ENCODE peak calls at places on chromosomes 11 and 22, in five cellular contexts. B, A, K, G and I are unnamed samples. For H3K9me3, the result is how much of the 10 kb centered on the place peaks cover.

GRCh38 chr11:72579816-72580647 is 94.2 kb downstream of the PDE2A start:
- DNase-seq in B (no peak), A (no peak), K (no peak), G (no peak), I (no peak)

GRCh38 chr22:37581534-37581933 is 1.6 kb upstream of the LGALS2 start:
- DNase-seq in B (no peak), A (no peak), K (peak), G (no peak), I (no peak)

GRCh38 chr11:12822623-12823022 is 148.4 kb downstream of the TEAD1 start:
- DNase-seq in B (no peak), A (no peak), K (no peak), G (no peak), I (no peak)

GRCh38 chr11:16924826-16925494 is 89.3 kb downstream of the PLEKHA7 start:
- DNase-seq in B (peak), A (no peak), K (peak), G (no peak), I (peak)

GRCh38 chr11:78419327-78419726 is 1.7 kb upstream of the GAB2 start:
- DNase-seq in B (no peak), A (peak), K (peak), G (peak), I (peak)

GRCh38 chr11:134539285-134539684 is 127.2 kb upstream of the B3GAT1 start:
- DNase-seq in B (no peak), A (no peak), K (no peak), G (no peak), I (no peak)

GRCh38 chr11:84437129-84438123 is 1151.3 kb upstream of the CCDC90B start:
- DNase-seq in B (no peak), A (no peak), K (peak), G (no peak), I (no peak)

GRCh38 chr11:110491577-110492352 is 62.0 kb downstream of the FDX1 start:
- DNase-seq in B (no peak), A (no peak), K (no peak), G (no peak), I (no peak)

GRCh38 chr11:11413776-11414175 is 60.7 kb upstream of the CSNK2A3 start:
- DNase-seq in B (no peak), A (no peak), K (no peak), G (no peak), I (no peak)

GRCh38 chr11:60504219-60504618 is 11.0 kb upstream of the MS4A13 start:
- DNase-seq in B (no peak), A (no peak), K (peak), G (no peak), I (no peak)

GRCh38 chr22:20998411-20999336 is 3.2 kb downstream of the THAP7 start:
- DNase-seq in B (no peak), A (peak), K (no peak), G (peak), I (no peak)

GRCh38 chr22:46851941-46852340 is 89.5 kb downstream of the TBC1D22A start:
- DNase-seq in B (no peak), A (no peak), K (no peak), G (peak), I (no peak)

GRCh38 chr11:11057472-11057854 is 199.6 kb upstream of the ZBED5 start:
- DNase-seq in B (no peak), A (no peak), K (no peak), G (no peak), I (peak)

GRCh38 chr11:116658876-116659535 is 113.8 kb downstream of the BUD13 start:
- DNase-seq in B (no peak), A (no peak), K (no peak), G (no peak), I (no peak)

GRCh38 chr11:125276635-125277008 is 112.1 kb downstream of the PKNOX2 start:
- DNase-seq in B (no peak), A (no peak), K (no peak), G (no peak), I (no peak)

GRCh38 chr11:126337121-126337471 is 18.4 kb upstream of the ST3GAL4 start:
- DNase-seq in B (no peak), A (no peak), K (no peak), G (no peak), I (no peak)

GRCh38 chr22:20864186-20864908 is 5.5 kb downstream of the SNAP29 start:
- DNase-seq in B (no peak), A (no peak), K (no peak), G (no peak), I (no peak)

GRCh38 chr22:46892866-46893265 is 130.4 kb downstream of the TBC1D22A start:
- DNase-seq in B (no peak), A (no peak), K (no peak), G (no peak), I (no peak)

GRCh38 chr11:27471588-27472397 is 797 bp downstream of the LGR4 start:
- DNase-seq in B (no peak), A (no peak), K (peak), G (no peak), I (no peak)

GRCh38 chr11:73342633-73343032 is 33.6 kb upstream of the RELT start:
- DNase-seq in B (no peak), A (no peak), K (no peak), G (no peak), I (no peak)

GRCh38 chr11:64419818-64420485 is 61.0 kb downstream of the RPS6KA4 start:
- DNase-seq in B (no peak), A (no peak), K (no peak), G (no peak), I (peak)

GRCh38 chr11:1050581-1051355 is 14.2 kb upstream of the MUC6 start:
- DNase-seq in B (peak), A (peak), K (peak), G (peak), I (peak)

GRCh38 chr22:47457021-47457420 is 694.6 kb downstream of the TBC1D22A start:
- DNase-seq in B (no peak), A (no peak), K (peak), G (no peak), I (no peak)

GRCh38 chr11:15629690-15630321 is 515.1 kb downstream of the INSC start:
- DNase-seq in B (peak), A (no peak), K (peak), G (no peak), I (peak)

GRCh38 chr22:47997612-47998011 is 1235.2 kb downstream of the TBC1D22A start:
- DNase-seq in B (no peak), A (no peak), K (no peak), G (no peak), I (no peak)

GRCh38 chr11:94706211-94706610 is 61.9 kb upstream of the AMOTL1 start:
- DNase-seq in B (no peak), A (peak), K (no peak), G (no peak), I (peak)

GRCh38 chr11:43574949-43575915 is 105.3 kb upstream of the HSD17B12 start:
- DNase-seq in B (no peak), A (peak), K (no peak), G (no peak), I (peak)

GRCh38 chr11:112025682-112026081 is 474 bp downstream of the DLAT start:
- DNase-seq in B (no peak), A (peak), K (no peak), G (no peak), I (peak)

GRCh38 chr11:112033902-112034301 is 8.7 kb downstream of the DLAT start:
- DNase-seq in B (no peak), A (no peak), K (no peak), G (no peak), I (no peak)

GRCh38 chr11:112024178-112024777 is 930 bp upstream of the DLAT start:
- DNase-seq in B (no peak), A (no peak), K (no peak), G (peak), I (no peak)

GRCh38 chr11:112024778-112025678 is at the start of gene DLAT:
- DNase-seq in B (peak), A (peak), K (peak), G (peak), I (peak)

GRCh38 chr11:112029460-112029859 is 4.3 kb downstream of the DLAT start:
- DNase-seq in B (no peak), A (no peak), K (no peak), G (no peak), I (no peak)
- H3K9me3 ChIP-seq in B (under half), A (under half), K (under half), G (under half), I (under half)

GRCh38 chr22:49999063-49999900 is 13.3 kb downstream of the IL17REL start:
- DNase-seq in B (no peak), A (no peak), K (no peak), G (no peak), I (no peak)

GRCh38 chr22:50001388-50002231 is 11.0 kb downstream of the IL17REL start:
- DNase-seq in B (no peak), A (no peak), K (no peak), G (no peak), I (no peak)

GRCh38 chr22:49999901-50000586 is 12.5 kb downstream of the IL17REL start:
- DNase-seq in B (no peak), A (no peak), K (no peak), G (no peak), I (no peak)

GRCh38 chr22:50002791-50003190 is 9.8 kb downstream of the IL17REL start:
- DNase-seq in B (no peak), A (peak), K (no peak), G (no peak), I (peak)

DNA sequence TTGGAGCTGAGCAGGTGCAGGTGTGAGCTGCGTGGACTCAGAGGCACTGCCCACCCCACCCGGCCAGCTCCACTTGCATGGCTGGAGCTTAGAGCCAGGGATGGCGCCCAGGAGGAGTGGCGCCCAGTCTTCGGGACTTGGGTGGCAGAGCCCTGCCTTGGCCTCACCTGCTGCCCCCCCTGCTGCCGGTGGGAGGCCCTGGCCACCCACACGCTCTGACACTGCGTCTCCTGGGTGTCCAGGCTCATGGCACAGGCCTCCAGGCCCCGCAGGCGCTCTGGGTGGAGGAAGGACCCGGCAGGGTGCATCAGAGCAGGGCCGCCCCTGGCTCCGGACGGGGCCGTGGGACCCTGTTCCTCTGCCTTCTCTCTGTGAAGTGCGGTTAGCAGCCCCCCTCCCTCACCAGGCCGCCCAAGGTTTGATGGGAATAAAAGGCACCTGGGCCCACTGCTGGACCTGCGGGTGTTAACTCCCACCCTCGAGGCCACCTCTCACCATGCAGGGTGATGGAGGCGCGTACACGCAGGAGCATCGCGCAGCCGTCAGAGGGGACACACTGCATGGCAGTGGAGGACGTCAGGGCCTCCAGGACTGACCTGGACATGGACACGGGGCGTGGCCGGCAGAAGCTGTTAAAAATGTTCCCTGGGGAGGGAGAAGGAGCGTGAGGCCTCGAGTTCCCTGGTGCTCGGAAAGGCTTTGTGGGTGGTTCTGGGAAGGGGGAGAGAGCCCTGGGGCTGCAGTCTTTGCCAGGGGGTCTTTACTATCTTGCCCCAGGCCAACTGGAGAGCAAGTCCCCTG is 11.8 kb downstream of the IL17REL start:
- DNase-seq in B (no peak), A (no peak), K (no peak), G (no peak), I (no peak)
- TF ChIP-seq CTCF in B (no peak), A (no peak), K (no peak), G (no peak), I (no peak)

GRCh38 chr22:22548349-22548716 is 10.7 kb downstream of the PRAME start:
- DNase-seq in B (no peak), A (no peak), K (no peak), G (no peak), I (no peak)
- H3K9ac ChIP-seq in B (no peak), A (no peak), K (no peak), G (no peak), I (no peak)

GRCh38 chr11:97363331-97363730 is 973.5 kb downstream of the JRKL start:
- DNase-seq in B (no peak), A (no peak), K (no peak), G (no peak), I (no peak)
- H3K9me3 ChIP-seq in B (under half), A (under half), K (under half), G (under half), I (under half)

GRCh38 chr11:71304045-71304444 is 51.7 kb upstream of the SHANK2 start:
- DNase-seq in B (no peak), A (no peak), K (no peak), G (no peak), I (no peak)

GRCh38 chr11:71304491-71304890 is 52.1 kb upstream of the SHANK2 start:
- DNase-seq in B (no peak), A (no peak), K (peak), G (no peak), I (no peak)

GRCh38 chr11:71301858-71302533 is 49.6 kb upstream of the SHANK2 start:
- DNase-seq in B (no peak), A (no peak), K (no peak), G (no peak), I (no peak)

GRCh38 chr11:71302534-71302909 is 50.1 kb upstream of the SHANK2 start:
- DNase-seq in B (no peak), A (no peak), K (no peak), G (no peak), I (no peak)

DNA sequence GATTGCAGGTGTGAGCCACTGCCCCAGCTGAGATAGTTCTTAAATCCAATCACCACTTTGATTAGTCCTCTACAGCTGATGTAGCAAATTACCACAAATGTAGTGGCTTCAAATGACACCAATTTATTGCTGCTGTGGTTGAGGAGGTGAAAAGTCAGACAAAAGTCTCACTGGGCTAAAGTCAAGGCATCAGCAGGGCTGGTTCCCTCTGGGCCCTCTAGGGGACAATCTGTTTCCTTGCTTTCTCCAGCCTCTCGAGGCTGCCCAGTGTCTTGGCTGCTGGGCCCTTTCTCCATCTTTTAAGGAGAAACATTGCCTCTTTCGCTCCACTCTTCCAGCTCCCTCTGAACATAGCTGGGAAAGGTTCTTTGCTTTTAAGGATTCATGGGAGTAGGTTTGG is 50.5 kb upstream of the SHANK2 start:
- DNase-seq in B (no peak), A (no peak), K (no peak), G (no peak), I (no peak)
- TF ChIP-seq CTCF in B (peak), A (no peak), K (no peak), G (no peak), I (peak)

DNA sequence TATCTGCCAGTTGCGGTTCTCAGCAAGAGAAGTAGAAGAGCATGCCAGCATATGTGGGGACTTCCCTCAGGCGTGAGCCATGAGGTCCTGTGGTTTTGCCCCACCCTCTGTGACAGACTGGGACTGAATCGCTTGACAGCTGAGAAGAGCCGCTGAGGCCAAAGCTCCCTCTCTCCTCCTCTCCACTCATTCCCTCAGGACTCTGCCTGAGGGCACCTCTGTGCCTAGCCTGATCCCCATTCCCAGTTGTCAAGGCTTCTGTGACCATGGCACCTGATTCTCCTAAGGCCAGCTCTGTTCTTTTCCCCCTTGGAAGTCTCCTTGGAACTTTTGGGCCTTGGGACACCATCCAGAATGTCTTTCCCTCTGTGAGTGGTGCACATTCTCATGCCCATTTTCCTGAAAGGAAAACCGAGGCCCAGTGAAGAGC is 27.0 kb downstream of the ART5 start:
- DNase-seq in B (no peak), A (no peak), K (no peak), G (peak), I (no peak)
- H3K9ac ChIP-seq in B (no peak), A (no peak), K (no peak), G (no peak), I (no peak)

DNA sequence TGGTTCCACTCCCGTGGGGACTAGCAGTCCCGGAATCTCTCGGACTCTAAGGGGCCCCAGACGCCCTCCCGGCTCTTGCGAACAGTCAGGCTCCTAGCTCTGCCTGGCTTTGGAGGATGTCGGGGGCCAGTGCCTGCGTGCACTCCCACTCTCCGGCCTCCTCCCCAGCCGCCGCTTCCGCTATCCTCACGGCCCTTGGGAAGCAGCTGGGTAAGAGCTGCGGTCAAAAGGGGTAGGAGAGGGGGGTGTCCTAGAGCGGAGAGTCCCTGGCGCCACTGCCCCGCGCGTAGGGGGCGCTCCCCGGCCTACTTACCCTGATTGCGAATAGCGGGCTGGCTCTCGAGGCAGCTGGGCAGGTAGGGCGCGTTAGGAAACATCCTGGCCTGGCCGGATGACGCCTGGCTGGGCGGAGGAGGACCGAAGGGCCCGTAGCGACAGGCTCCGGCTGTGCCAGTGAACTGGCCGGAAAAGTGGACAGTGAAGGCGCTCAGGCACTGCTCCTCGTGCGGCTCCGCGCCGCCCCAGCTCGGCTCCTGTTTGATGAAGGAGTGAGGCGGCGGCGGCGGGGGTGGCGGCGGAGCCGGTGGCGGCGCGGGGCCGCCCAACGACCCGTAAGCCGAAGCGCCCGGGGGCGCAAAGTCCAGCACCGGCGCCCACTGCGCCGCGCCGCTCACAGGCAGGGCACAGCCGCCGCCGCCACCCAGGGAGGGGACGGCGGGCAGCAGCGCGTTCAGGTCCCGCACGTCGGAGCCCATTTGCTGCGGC is 770 bp downstream of the WT1 start:
- DNase-seq in B (no peak), A (no peak), K (no peak), G (no peak), I (no peak)
- H3K9me3 ChIP-seq in B (under half), A (under half), K (under half), G (under half), I (under half)

DNA sequence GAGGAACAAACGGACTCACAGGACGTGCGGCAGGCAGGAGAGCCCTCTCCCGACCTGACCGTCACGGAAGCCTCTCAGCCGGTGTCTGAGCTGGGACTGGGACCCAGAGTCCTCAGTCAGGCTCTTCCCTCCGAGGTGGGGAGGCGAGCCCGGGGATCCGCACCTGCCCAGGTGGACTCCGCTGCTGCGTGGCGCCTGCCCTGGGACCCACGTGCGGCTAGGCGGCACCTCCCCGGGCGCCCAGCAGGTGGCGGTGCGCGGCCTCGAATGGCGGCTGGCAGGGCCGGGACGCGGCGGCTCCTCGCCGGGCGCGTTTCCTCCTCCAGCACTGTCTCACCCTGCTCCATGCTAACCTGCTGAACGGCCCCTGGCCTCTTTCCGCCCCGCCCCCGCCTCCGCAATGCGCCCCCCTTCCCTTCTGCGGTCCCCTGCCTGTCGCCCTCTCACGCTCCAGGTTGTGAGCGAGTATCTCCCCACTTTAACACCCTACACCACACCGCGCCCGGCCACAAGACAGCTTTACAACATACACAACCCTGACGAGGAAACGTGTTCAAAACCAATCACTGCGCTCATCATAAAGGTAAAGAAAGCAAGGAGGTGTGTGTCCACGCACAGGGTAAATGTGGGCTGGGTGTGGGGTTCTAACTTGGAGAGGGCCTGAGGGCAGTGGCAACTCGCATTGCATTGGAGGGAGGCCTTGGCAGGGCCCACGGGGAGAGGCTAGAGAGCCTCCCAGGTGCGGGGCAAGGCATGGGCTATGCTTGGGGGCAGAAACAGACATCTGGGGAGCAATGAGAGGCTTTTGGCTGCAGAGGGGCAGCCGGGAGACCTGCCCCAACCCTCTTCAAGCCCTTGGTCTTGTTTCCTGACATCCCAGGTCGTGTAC is 25.9 kb upstream of the ATXN10 start:
- DNase-seq in B (peak), A (peak), K (peak), G (peak), I (peak)
- TF ChIP-seq CTCF in B (peak), A (peak), K (peak), G (peak), I (peak)

DNA sequence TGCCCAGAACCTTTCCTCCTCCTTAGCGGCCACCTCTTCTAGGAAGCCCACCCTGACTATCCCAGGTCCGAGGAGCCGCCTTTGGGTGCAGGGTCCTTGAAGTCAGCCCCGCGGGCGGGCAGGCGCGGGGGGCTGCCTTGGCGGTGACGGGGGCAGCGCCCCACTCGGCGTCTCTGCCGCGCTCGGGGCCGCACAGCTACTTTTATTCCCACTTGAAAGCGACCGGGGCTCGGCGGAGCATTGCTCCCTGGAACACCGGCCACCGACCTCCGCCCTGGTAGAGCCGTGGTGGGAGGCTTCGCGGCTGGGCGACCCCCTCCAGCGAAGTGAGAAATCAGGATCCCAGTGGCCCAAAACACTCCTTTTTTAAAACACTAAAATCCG is 823 bp upstream of the MAPK11 start:
- DNase-seq in B (no peak), A (no peak), K (no peak), G (no peak), I (no peak)
- H3K9ac ChIP-seq in B (peak), A (no peak), K (peak), G (peak), I (no peak)